ENCODE peak calls at places on chromosome 6, in ten cellular contexts. O is A549, A is A673, W is lower lobe of right lung, B is cardiac muscle cell, F is heart left ventricle, E is neural progenitor cell, Q is tibial nerve, D is ovary, S is PC-3. I is an unnamed sample.
A peak's percentile ranks its signal among the peaks of the same experiment; 100 is the strongest.

GRCh38 chr6:16318538-16318937 is 80.2 kb downstream of the GMPR start:
- DNase-seq in O (no peak), F (no peak), E (no peak), A (no peak), D (no peak), W (no peak), S (peak; percentile 71), Q (no peak), B (peak; percentile 43), I (no peak)

GRCh38 chr6:53210821-53211220 is 62.2 kb upstream of the GCM1 start:
- DNase-seq in F (no peak), B (no peak), E (no peak), O (no peak), A (no peak), D (no peak), W (no peak), S (no peak), Q (no peak), I (no peak)

GRCh38 chr6:100126682-100127484 is 132.9 kb upstream of the MCHR2 start:
- DNase-seq in A (no peak), F (no peak), E (no peak), Q (no peak), O (no peak), D (no peak), S (no peak), W (no peak), B (peak; percentile 6), I (no peak)

GRCh38 chr6:160226118-160226541 is 32.5 kb downstream of the SLC22A2 start:
- DNase-seq in A (no peak), E (no peak), S (no peak), W (no peak), Q (no peak), F (no peak), D (no peak), B (peak; percentile 43), O (no peak), I (no peak)

GRCh38 chr6:37259191-37259590 is 1.2 kb upstream of the TMEM217 start:
- DNase-seq in B (no peak), S (no peak), D (no peak), A (no peak), F (no peak), W (no peak), Q (no peak), E (no peak), O (no peak), I (no peak)

GRCh38 chr6:37218501-37218900 is 39.1 kb upstream of the TBC1D22B start:
- DNase-seq in D (no peak), E (no peak), F (no peak), A (peak; percentile 17), B (no peak), S (no peak), Q (no peak), O (no peak), W (no peak), I (no peak)

GRCh38 chr6:41896280-41896679 is 1.1 kb upstream of the USP49 start:
- DNase-seq in S (no peak), D (no peak), F (no peak), A (no peak), W (no peak), O (no peak), B (no peak), Q (no peak), E (no peak), I (no peak)

GRCh38 chr6:166556871-166557322 is 29.6 kb downstream of the RAMACL start:
- DNase-seq in B (peak; percentile 88), D (peak; percentile 55), S (peak; percentile 96), Q (peak; percentile 64), F (peak; percentile 94), E (peak; percentile 33), O (peak; percentile 23), A (peak; percentile 57), W (peak; percentile 94), I (no peak)

DNA sequence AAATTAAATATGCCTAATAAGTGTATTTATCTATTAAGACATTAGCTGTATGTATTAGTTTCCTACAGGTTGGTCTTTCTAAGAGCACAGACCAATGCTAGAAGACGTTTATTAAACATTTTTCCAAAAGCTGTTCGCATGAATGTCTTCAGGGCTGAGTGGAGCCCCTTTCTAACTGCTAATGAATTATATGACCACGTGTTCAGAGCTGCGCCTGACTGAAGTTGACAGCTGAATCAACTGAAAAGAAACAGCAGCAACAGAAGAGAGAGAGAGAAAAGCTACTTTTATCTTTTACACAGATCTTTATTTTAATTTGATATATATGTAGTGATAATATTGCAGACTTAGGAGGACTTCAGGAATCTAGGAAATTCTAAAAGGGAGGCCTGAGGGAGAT is 75.2 kb upstream of the ARID1B start:
- DNase-seq in O (no peak), W (no peak), Q (no peak), F (no peak), S (no peak), E (no peak), D (no peak), A (no peak), B (no peak), I (no peak)
- H3K4me3 ChIP-seq in O (no peak overlapping the region), W (no peak overlapping the region), Q (no peak overlapping the region), F (no peak overlapping the region), S (no peak overlapping the region), E (no peak overlapping the region), D (no peak overlapping the region), A (no peak overlapping the region), B (no peak overlapping the region), I (no peak overlapping the region)

GRCh38 chr6:119284861-119285521 is 64.6 kb downstream of the MAN1A1 start:
- DNase-seq in D (no peak), W (no peak), E (peak; percentile 45), B (no peak), O (no peak), A (no peak), Q (no peak), F (no peak), S (peak; percentile 34), I (peak; percentile 52)
- TF ChIP-seq CTCF in D (no peak), W (peak; percentile 8), E (peak; percentile 37), B (peak; percentile 8), O (no peak), A (peak; percentile 21), Q (no peak), F (no peak), S (peak; percentile 44), I (no peak)

GRCh38 chr6:165227644-165228329 is 81.6 kb downstream of the C6orf118 start:
- DNase-seq in W (no peak), D (no peak), F (no peak), A (no peak), B (peak; percentile 84), O (no peak), Q (no peak), S (peak; percentile 65), E (no peak), I (no peak)

GRCh38 chr6:165231177-165231576 is 78.2 kb downstream of the C6orf118 start:
- DNase-seq in S (no peak), A (no peak), E (no peak), Q (no peak), F (no peak), O (no peak), W (no peak), B (no peak), D (no peak), I (no peak)

GRCh38 chr6:165232277-165232654 is 77.1 kb downstream of the C6orf118 start:
- DNase-seq in W (no peak), Q (no peak), B (no peak), S (no peak), D (no peak), O (no peak), A (no peak), F (no peak), E (no peak), I (no peak)

GRCh38 chr6:165231581-165232276 is 77.7 kb downstream of the C6orf118 start:
- DNase-seq in D (no peak), F (no peak), A (peak; percentile 53), S (peak; percentile 62), E (peak; percentile 52), W (no peak), O (peak; percentile 4), B (peak; percentile 72), Q (no peak), I (peak; percentile 12)

DNA sequence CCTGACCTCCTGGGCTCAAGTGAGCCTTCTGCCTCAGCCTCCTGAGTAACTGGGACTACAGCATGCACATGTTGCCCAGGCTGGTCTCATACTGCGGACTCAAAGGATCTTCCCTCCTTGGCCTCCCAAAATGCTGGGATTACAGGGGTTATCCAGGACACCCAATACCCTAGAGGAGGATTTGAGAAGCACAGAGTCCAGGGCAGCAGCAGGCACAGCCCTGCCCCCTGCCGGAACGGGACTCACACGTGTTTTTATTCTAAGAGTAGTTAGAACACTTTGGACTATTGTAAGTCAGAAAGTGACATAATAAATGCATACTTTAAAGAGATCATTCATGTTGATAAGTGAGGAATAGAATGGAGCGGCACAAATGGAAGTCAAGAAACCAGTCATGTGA is 80.2 kb downstream of the C6orf118 start:
- DNase-seq in W (no peak), S (no peak), E (no peak), O (no peak), F (no peak), A (peak; percentile 26), B (no peak), D (no peak), Q (no peak), I (no peak)
- H3K9me3 ChIP-seq in W (no peaks in the 10 kb centered on the region), S (no peaks in the 10 kb centered on the region), E (no peaks in the 10 kb centered on the region), O (no peaks in the 10 kb centered on the region), F (no peaks in the 10 kb centered on the region), A (no peaks in the 10 kb centered on the region), B (no peaks in the 10 kb centered on the region), D (no peaks in the 10 kb centered on the region), Q (no peaks in the 10 kb centered on the region), I (no peaks in the 10 kb centered on the region)

GRCh38 chr6:26318459-26319404 is 46.3 kb upstream of the BTN3A2 start:
- DNase-seq in F (no peak), A (no peak), E (no peak), W (no peak), D (no peak), Q (no peak), O (no peak), B (no peak), S (no peak), I (no peak)

GRCh38 chr6:26319405-26320128 is 45.4 kb upstream of the BTN3A2 start:
- DNase-seq in O (no peak), E (peak; percentile 55), W (no peak), A (no peak), Q (no peak), D (no peak), B (peak; percentile 34), S (no peak), F (no peak), I (no peak)

GRCh38 chr6:26322645-26323482 is 42.1 kb upstream of the BTN3A2 start:
- DNase-seq in D (peak; percentile 35), S (peak; percentile 96), F (no peak), W (no peak), B (peak; percentile 90), Q (no peak), A (peak; percentile 96), E (peak; percentile 70), O (no peak), I (peak; percentile 72)

GRCh38 chr6:26323525-26324294 is 41.3 kb upstream of the BTN3A2 start:
- DNase-seq in S (no peak), B (no peak), E (no peak), D (no peak), A (no peak), O (no peak), F (no peak), Q (no peak), W (no peak), I (no peak)

DNA sequence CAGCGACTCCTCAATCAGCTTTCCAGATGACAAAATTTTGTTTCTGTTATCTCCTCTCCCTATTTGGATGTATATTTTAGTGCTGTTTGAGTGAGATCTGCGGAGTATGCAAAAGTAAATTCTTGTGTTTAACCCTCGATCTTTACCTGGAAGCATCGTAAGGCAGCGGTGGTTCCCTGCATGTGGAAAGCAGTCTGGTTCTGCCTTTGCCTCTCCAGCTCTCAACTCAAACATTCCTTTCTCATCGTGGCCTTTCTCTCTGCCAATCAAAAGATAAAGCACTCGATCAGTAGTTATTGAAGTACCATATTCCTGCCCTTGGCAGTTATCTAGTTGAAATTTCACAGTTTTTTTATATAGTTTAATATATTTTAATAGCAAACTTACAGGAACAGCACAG is 44.0 kb upstream of the BTN3A2 start:
- DNase-seq in A (no peak), E (no peak), D (no peak), Q (no peak), W (no peak), B (no peak), S (no peak), O (no peak), F (no peak), I (no peak)
- H3K4me3 ChIP-seq in A (no peak overlapping the region), E (peak overlapping the region; percentile 53), D (no peak overlapping the region), Q (no peak overlapping the region), W (no peak overlapping the region), B (no peak overlapping the region), S (peak overlapping the region; percentile 79), O (peak overlapping the region; percentile 56), F (no peak overlapping the region), I (peak overlapping the region; percentile 15)

I was measured in Caco-2.